ENCODE peak calls at places on chromosome X, in eight cellular contexts. C is stomach, R is sigmoid colon, U is IMR-90, P is ovary, K is prostate gland, O is NB4, J is Peyer's patch. F is an unnamed sample.

GRCh38 chrX:110210417-110211139 is 107.3 kb downstream of the AMMECR1 start:
- DNase-seq in C (no peak), R (no peak), U (peak; percentile 96), P (no peak), K (no peak), O (no peak), J (no peak), F (no peak)

GRCh38 chrX:54492340-54492739 is 3.7 kb downstream of the FGD1 start:
- DNase-seq in C (no peak), R (no peak), U (peak; percentile 70), P (peak; percentile 35), K (no peak), O (no peak), J (no peak), F (no peak)

GRCh38 chrX:12249997-12250396 is 111.7 kb downstream of the FRMPD4 start:
- DNase-seq in C (no peak), R (no peak), U (peak; percentile 45), P (no peak), K (no peak), O (no peak), J (no peak), F (no peak)

GRCh38 chrX:16839224-16839851 is 30.8 kb downstream of the RBBP7 start:
- DNase-seq in C (no peak), R (no peak), U (no peak), P (no peak), K (no peak), O (no peak), J (no peak), F (no peak)

GRCh38 chrX:15204130-15204751 is 65.6 kb downstream of the ASB9 start:
- DNase-seq in C (no peak), R (no peak), U (no peak), P (no peak), K (no peak), O (no peak), J (no peak), F (no peak)

GRCh38 chrX:356385-357034 is 30.2 kb downstream of the PPP2R3B start:
- DNase-seq in C (no peak), R (no peak), U (peak; percentile 64), P (no peak), K (no peak), O (no peak), J (no peak), F (no peak)

GRCh38 chrX:288561-288991 is 7.4 kb downstream of the PLCXD1 start:
- DNase-seq in C (no peak), R (peak; percentile 43), U (no peak), P (no peak), K (no peak), O (no peak), J (no peak), F (peak; percentile 2)

GRCh38 chrX:114924846-114925245 is 92.6 kb downstream of the IL13RA2 start:
- DNase-seq in C (no peak), R (no peak), U (peak; percentile 44), P (no peak), K (no peak), O (no peak), J (no peak), F (no peak)

GRCh38 chrX:140431521-140431920 is 73.3 kb downstream of the SOX3 start:
- DNase-seq in C (no peak), R (no peak), U (peak; percentile 1), P (no peak), K (no peak), O (no peak), J (no peak), F (no peak)

GRCh38 chrX:308821-309520 is 9.6 kb downstream of the GTPBP6 start:
- DNase-seq in C (no peak), R (peak; percentile 59), U (no peak), P (no peak), K (no peak), O (no peak), J (no peak), F (peak; percentile 6)

DNA sequence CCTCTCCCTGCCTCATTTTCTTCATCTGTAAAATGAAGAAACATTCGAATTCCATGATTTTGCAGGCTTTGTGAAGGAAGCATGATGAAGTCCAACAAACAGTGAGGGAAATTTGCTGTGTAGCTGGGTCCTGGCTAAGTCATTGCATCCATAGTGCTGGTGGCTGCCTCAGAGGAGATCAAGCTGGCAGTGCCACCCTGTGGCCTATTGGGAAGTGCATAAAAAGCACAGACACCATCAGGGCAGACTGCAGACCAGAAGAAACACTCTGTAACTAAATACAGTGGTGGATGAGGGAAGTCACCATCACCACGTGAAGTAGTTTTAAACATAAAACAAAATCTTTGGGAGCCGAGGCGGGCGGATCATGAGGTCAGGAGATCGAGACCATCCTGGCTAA is 40.7 kb upstream of the DDX3X start:
- DNase-seq in C (no peak), R (no peak), U (no peak), P (no peak), K (no peak), O (peak; percentile 35), J (no peak), F (no peak)
- TF ChIP-seq CTCF in C (no peak), R (no peak), U (peak; percentile 13), P (no peak), K (no peak), O (no peak), J (no peak), F (no peak)

DNA sequence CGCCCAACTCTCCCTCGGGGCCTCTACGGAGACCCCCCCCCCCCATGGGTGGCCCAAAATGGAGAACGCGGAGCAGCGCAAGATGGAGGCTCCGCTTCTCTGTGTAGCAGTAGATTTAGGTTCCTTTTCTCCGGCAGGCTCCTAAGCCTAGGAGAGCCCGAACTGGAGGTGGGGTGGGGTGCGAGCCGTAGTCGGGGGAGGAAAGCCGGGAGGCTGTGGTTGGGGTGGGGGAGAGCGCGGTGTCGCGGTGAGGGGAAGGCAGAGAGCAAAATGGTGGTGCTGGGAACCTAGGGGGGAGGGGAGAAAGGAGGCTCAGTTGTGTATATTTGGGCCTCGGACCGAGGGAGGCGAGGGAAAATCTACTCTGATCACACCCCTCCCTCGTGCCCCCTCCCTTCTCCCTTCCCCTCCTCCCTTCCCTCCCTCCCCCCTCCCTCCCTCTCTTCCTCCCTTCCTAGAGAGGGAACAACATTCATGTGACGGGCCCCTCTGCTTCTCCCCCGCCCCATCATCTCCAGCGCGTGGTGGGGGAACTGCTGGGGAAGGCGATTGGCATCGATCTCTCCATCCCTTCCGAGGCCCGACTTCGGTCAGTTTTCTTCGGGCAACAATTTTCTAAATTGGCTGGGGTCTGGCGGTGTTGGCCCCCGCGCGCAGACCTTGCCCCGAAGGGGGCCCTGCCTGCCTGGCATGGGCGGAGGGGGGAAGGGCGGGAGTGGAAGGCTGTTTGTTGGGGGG is at the start of gene STAG2:
- DNase-seq in C (peak; percentile 70), R (peak; percentile 93), U (peak; percentile 85), P (peak; percentile 86), K (peak; percentile 77), O (peak; percentile 94), J (peak; percentile 66), F (peak; percentile 81)
- TF ChIP-seq POLR2A in C (no peak), R (peak; percentile 13), U (no peak), P (peak; percentile 57), K (peak; percentile 53), O (peak; percentile 35), J (no peak), F (no peak)

GRCh38 chrX:40068048-40068447 is 29.7 kb downstream of the BCOR start:
- DNase-seq in C (no peak), R (no peak), U (no peak), P (no peak), K (no peak), O (peak; percentile 45), J (no peak), F (no peak)
- TF ChIP-seq CTCF in C (no peak), R (no peak), U (no peak), P (no peak), K (no peak), O (no peak), J (no peak), F (no peak)

GRCh38 chrX:48677456-48678030 is 6.1 kb upstream of the WAS start:
- DNase-seq in C (no peak), R (no peak), U (no peak), P (no peak), K (no peak), O (no peak), J (peak; percentile 69), F (no peak)

GRCh38 chrX:48676106-48676892 is 7.3 kb upstream of the WAS start:
- DNase-seq in C (peak; percentile 91), R (peak; percentile 95), U (peak; percentile 75), P (peak; percentile 88), K (peak; percentile 80), O (peak; percentile 93), J (peak; percentile 93), F (peak; percentile 95)

GRCh38 chrX:48681539-48682183 is 1.9 kb upstream of the WAS start:
- DNase-seq in C (no peak), R (no peak), U (no peak), P (no peak), K (no peak), O (no peak), J (no peak), F (no peak)

GRCh38 chrX:48676893-48677270 is 6.7 kb upstream of the WAS start:
- DNase-seq in C (no peak), R (peak; percentile 66), U (no peak), P (no peak), K (no peak), O (no peak), J (no peak), F (no peak)
- TF ChIP-seq POLR2A in C (no peak), R (no peak), U (no peak), P (no peak), K (no peak), O (no peak), J (no peak), F (no peak)

GRCh38 chrX:119147486-119147885 is 19.9 kb upstream of the KIAA1210 start:
- DNase-seq in C (no peak), R (no peak), U (no peak), P (no peak), K (no peak), O (no peak), J (no peak), F (no peak)

GRCh38 chrX:119150163-119151135 is 22.8 kb upstream of the KIAA1210 start:
- DNase-seq in C (no peak), R (no peak), U (no peak), P (peak; percentile 21), K (no peak), O (no peak), J (no peak), F (peak; percentile 30)

DNA sequence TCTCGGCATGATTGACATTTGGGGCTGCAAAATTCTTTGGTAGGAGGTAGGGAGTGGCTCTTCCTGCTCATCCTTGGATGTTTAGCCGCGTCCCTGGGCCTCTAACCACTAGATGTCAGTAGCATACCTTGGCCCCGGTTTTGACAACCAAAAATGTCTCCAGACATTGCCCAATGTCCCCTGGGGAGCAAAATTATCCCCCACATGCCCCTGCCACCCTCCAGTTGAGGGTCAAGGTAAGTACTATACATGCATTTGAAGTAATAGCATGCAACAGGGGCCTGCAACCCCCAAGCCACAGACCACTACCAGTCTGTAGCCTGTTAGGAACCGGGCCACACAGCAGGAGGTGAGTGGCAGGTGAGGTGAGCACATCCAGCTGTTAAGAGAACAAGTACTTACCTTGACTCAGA is 17.6 kb upstream of the KIAA1210 start:
- DNase-seq in C (no peak), R (no peak), U (no peak), P (no peak), K (no peak), O (peak; percentile 30), J (no peak), F (no peak)
- TF ChIP-seq CTCF in C (no peak), R (peak; percentile 10), U (peak; percentile 35), P (peak; percentile 9), K (peak; percentile 44), O (peak; percentile 32), J (no peak), F (peak; percentile 44)